ENCODE peak calls at places on chromosomes 6 and 20, in four cellular contexts. W is foreskin keratinocyte, A is ovary, I is testis. G is an unnamed sample.
A peak's percentile ranks its signal among the peaks of the same experiment; 100 is the strongest.

GRCh38 chr6:830667-831327 is 137.9 kb upstream of the EXOC2 start:
- DNase-seq in W (no peak), A (no peak), I (no peak), G (no peak)

GRCh38 chr6:124772733-124773319 is 189.4 kb upstream of the RNF217 start:
- DNase-seq in W (no peak), A (no peak), I (no peak), G (no peak)

GRCh38 chr6:21846541-21847451 is 253.2 kb downstream of the SOX4 start:
- DNase-seq in A (no peak), W (no peak), I (no peak), G (no peak)

GRCh38 chr20:14434379-14435136 is 97.1 kb upstream of the FLRT3 start:
- DNase-seq in A (no peak), W (peak; percentile 95), I (no peak), G (peak; percentile 83)

GRCh38 chr20:407097-407952 is 774 bp upstream of the RBCK1 start:
- DNase-seq in A (peak; percentile 80), I (peak; percentile 78), W (peak; percentile 78), G (no peak)

GRCh38 chr6:50116390-50116789 is 66.7 kb upstream of the DEFB112 start:
- DNase-seq in I (no peak), A (no peak), W (no peak), G (no peak)

GRCh38 chr6:75481394-75481793 is 12.2 kb downstream of the FILIP1 start:
- DNase-seq in I (no peak), A (no peak), W (no peak), G (no peak)

GRCh38 chr20:10558635-10559187 is 115.1 kb downstream of the JAG1 start:
- DNase-seq in W (peak; percentile 99), A (no peak), I (no peak), G (peak; percentile 38)

GRCh38 chr20:45985573-45985972 is 13.6 kb upstream of the ZNF335 start:
- DNase-seq in W (no peak), I (no peak), A (no peak), G (no peak)
- TF ChIP-seq CTCF in W (peak; percentile 52), I (no peak), A (no peak), G (no peak)

GRCh38 chr6:158060447-158061360 is 79.0 kb downstream of the SYNJ2 start:
- DNase-seq in I (peak; percentile 66), A (peak; percentile 59), W (peak; percentile 88), G (peak; percentile 81)

GRCh38 chr6:158061361-158061708 is 79.7 kb downstream of the SYNJ2 start:
- DNase-seq in A (no peak), W (no peak), I (no peak), G (no peak)

GRCh38 chr6:158058156-158058723 is 76.6 kb downstream of the SYNJ2 start:
- DNase-seq in A (no peak), W (no peak), I (no peak), G (no peak)

GRCh38 chr6:158057213-158057987 is 75.7 kb downstream of the SYNJ2 start:
- DNase-seq in I (no peak), A (no peak), W (peak; percentile 95), G (peak; percentile 93)

GRCh38 chr6:158059108-158059507 is 77.4 kb downstream of the SYNJ2 start:
- DNase-seq in I (no peak), A (no peak), W (no peak), G (no peak)
- H3K27ac ChIP-seq in I (no peak overlapping the region), A (no peak overlapping the region), W (no peak overlapping the region), G (peak overlapping the region; percentile 90)

DNA sequence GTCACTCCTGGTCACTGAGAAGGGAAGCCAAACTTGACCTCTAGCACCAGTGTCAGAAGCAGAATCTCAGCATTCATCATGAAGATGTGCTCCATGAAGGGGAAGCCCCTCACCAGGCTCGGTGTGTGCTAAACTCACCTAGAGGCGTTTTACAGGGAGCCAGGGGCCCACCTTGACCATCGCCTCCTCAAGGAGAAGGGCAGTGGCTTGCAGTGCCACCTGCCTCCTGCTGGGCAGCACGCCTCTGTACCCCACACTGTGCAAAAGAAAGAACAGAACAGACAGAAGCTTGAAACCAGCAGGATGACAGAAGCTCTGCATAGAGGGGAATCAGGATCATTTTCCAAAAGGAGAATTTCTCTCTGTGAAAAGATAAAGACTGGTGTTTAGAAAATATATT is 39.7 kb downstream of the NOX3 start:
- DNase-seq in W (no peak), I (no peak), A (no peak), G (no peak)
- TF ChIP-seq CTCF in W (no peak), I (no peak), A (no peak), G (no peak)

DNA sequence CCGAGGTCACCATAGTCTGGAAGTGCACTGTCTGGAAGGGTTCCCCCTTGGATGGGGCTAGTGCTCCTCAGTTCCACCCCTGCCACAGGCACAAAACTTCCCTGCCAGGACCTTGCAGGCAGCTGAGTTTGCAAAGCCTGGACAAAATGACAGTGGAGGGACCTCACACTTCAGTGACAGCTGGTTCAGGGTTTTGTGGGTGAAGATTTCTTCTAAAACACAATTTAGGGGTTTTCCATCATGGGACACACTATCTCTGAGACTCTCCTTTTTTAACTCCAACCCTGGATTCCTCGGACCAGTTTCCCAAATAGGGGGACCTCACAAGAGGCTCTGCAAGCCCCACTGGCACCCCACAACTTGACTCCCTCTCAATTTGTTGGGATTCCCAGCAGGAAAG is 33.6 kb upstream of the PREX1 start:
- DNase-seq in I (no peak), W (no peak), A (no peak), G (no peak)
- H3K27ac ChIP-seq in I (no peak overlapping the region), W (no peak overlapping the region), A (no peak overlapping the region), G (no peak overlapping the region)

GRCh38 chr20:57464642-57465211 is 60.2 kb downstream of the CTCFL start:
- DNase-seq in A (no peak), W (no peak), I (no peak), G (peak; percentile 68)
- TF ChIP-seq CTCF in A (peak; percentile 17), W (peak; percentile 35), I (no peak), G (no peak)

GRCh38 chr20:62900692-62901584 is 25.4 kb downstream of the DIDO1 start:
- DNase-seq in A (no peak), I (no peak), W (peak; percentile 70), G (peak; percentile 93)
- H3K27ac ChIP-seq in A (no peak overlapping the region), I (no peak overlapping the region), W (no peak overlapping the region), G (peak overlapping the region; percentile 78)